ENCODE peak calls at places on chromosome 3, in six cellular contexts. One of them, this sample, is unnamed.

GRCh38 chr3:29889230-29889629 is 608.4 kb downstream of the RBMS3 start:
- DNase-seq in breast epithelium: no peak
- DNase-seq in transverse colon: no peak
- DNase-seq in vagina: no peak
- DNase-seq in spleen: no peak
- DNase-seq in SK-N-SH: no peak
- DNase-seq in this sample: no peak

GRCh38 chr3:105466072-105466471 is 99.4 kb downstream of the ALCAM start:
- DNase-seq in breast epithelium: no peak
- DNase-seq in transverse colon: no peak
- DNase-seq in vagina: no peak
- DNase-seq in spleen: no peak
- DNase-seq in SK-N-SH: no peak
- DNase-seq in this sample: no peak

GRCh38 chr3:23004971-23005370 is 198.2 kb upstream of the UBE2E2 start:
- DNase-seq in breast epithelium: no peak
- DNase-seq in transverse colon: no peak
- DNase-seq in vagina: no peak
- DNase-seq in spleen: no peak
- DNase-seq in SK-N-SH: no peak
- DNase-seq in this sample: no peak

GRCh38 chr3:51380601-51381332 is 4.3 kb upstream of the MANF start:
- DNase-seq in breast epithelium: no peak
- DNase-seq in transverse colon: no peak
- DNase-seq in vagina: no peak
- DNase-seq in spleen: no peak
- DNase-seq in SK-N-SH: no peak
- DNase-seq in this sample: no peak

GRCh38 chr3:143601738-143602480 is 246.4 kb downstream of the SLC9A9 start:
- DNase-seq in breast epithelium: peak; percentile 23
- DNase-seq in transverse colon: no peak
- DNase-seq in vagina: no peak
- DNase-seq in spleen: no peak
- DNase-seq in SK-N-SH: no peak
- DNase-seq in this sample: peak; percentile 77

GRCh38 chr3:72312339-72312738 is 527.4 kb upstream of the PROK2 start:
- DNase-seq in breast epithelium: no peak
- DNase-seq in transverse colon: no peak
- DNase-seq in vagina: no peak
- DNase-seq in spleen: no peak
- DNase-seq in SK-N-SH: no peak
- DNase-seq in this sample: no peak

GRCh38 chr3:99823723-99824711 is 6.4 kb downstream of the CMSS1 start:
- DNase-seq in breast epithelium: no peak
- DNase-seq in transverse colon: no peak
- DNase-seq in vagina: no peak
- DNase-seq in spleen: no peak
- DNase-seq in SK-N-SH: no peak
- DNase-seq in this sample: no peak

GRCh38 chr3:24832878-24833277 is 338.2 kb upstream of the THRB start:
- DNase-seq in breast epithelium: no peak
- DNase-seq in transverse colon: no peak
- DNase-seq in vagina: no peak
- DNase-seq in spleen: no peak
- DNase-seq in SK-N-SH: no peak
- DNase-seq in this sample: no peak

GRCh38 chr3:196174652-196175051 is 36.5 kb downstream of the ZDHHC19 start:
- DNase-seq in breast epithelium: no peak
- DNase-seq in transverse colon: no peak
- DNase-seq in vagina: no peak
- DNase-seq in spleen: peak; percentile 11
- DNase-seq in SK-N-SH: no peak
- DNase-seq in this sample: no peak

DNA sequence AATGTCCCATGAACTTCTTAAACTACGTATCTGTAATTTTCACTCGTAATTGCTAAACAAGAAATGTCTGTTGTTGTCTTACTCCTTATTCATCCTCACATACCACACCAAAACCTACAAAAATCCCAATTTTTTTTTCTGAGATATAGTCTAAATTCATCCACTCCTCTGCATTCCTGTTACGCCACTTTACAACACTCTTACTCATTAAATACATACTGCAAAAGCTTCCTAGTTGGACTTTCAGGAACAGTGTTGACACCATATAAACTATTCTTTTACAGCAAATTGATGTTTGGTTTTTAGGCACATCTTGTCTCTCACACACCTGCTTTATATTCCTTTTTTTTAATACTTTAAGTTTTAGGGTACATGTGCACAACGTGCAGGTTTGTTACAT is 934.9 kb upstream of the CADM2 start:
- DNase-seq in breast epithelium: no peak
- DNase-seq in transverse colon: no peak
- DNase-seq in vagina: no peak
- DNase-seq in spleen: no peak
- DNase-seq in SK-N-SH: no peak
- DNase-seq in this sample: no peak
- TF ChIP-seq POLR2AphosphoS5 in breast epithelium: no peak
- TF ChIP-seq POLR2AphosphoS5 in transverse colon: no peak
- TF ChIP-seq POLR2AphosphoS5 in vagina: no peak
- TF ChIP-seq POLR2AphosphoS5 in spleen: no peak
- TF ChIP-seq POLR2AphosphoS5 in SK-N-SH: no peak
- TF ChIP-seq POLR2AphosphoS5 in this sample: no peak

DNA sequence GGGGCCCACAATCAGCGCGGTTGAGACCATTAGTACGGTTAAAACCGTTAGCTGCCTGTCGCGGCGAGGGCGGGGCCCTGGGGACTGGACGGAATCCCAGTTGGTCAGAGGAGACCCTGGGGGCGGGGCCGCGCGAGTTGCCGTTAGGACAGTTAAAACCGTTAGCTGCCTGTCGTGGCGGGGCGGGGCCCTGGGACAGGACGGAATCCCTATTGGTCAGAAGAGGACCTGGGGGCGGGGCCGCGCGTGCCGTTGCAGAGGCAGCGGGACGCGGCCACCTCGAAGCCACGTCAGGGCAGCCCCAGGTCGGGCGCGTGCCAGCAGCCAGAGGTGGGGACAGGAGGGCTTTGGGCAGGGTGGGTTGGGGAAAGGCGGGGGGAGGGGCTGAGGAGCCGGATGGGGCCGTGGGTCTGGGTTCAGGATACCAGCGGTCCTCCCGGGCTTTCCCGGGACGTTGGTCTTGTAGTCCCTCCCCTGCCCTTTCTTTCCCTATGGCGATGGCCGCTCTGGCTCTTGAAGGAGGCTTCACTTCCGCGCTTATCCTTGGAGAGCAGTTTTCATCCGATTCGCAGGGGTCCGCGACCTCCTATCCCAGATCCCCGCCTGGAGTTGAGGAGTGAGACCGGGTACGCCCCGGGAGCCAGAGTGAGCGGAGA is 28.0 kb downstream of the KLHDC8B start:
- DNase-seq in breast epithelium: peak; percentile 77
- DNase-seq in transverse colon: peak; percentile 74
- DNase-seq in vagina: no peak
- DNase-seq in spleen: peak; percentile 85
- DNase-seq in SK-N-SH: peak; percentile 47
- DNase-seq in this sample: peak; percentile 98
- TF ChIP-seq POLR2AphosphoS5 in breast epithelium: no peak
- TF ChIP-seq POLR2AphosphoS5 in transverse colon: peak; percentile 17
- TF ChIP-seq POLR2AphosphoS5 in vagina: peak; percentile 11
- TF ChIP-seq POLR2AphosphoS5 in spleen: peak; percentile 88
- TF ChIP-seq POLR2AphosphoS5 in SK-N-SH: no peak
- TF ChIP-seq POLR2AphosphoS5 in this sample: peak; percentile 78

GRCh38 chr3:129384594-129385323 is 43.7 kb downstream of the EFCAB12 start:
- DNase-seq in breast epithelium: no peak
- DNase-seq in transverse colon: no peak
- DNase-seq in vagina: no peak
- DNase-seq in spleen: no peak
- DNase-seq in SK-N-SH: no peak
- DNase-seq in this sample: no peak
- TF ChIP-seq POLR2AphosphoS5 in breast epithelium: no peak
- TF ChIP-seq POLR2AphosphoS5 in transverse colon: no peak
- TF ChIP-seq POLR2AphosphoS5 in vagina: no peak
- TF ChIP-seq POLR2AphosphoS5 in spleen: no peak
- TF ChIP-seq POLR2AphosphoS5 in SK-N-SH: no peak
- TF ChIP-seq POLR2AphosphoS5 in this sample: no peak

DNA sequence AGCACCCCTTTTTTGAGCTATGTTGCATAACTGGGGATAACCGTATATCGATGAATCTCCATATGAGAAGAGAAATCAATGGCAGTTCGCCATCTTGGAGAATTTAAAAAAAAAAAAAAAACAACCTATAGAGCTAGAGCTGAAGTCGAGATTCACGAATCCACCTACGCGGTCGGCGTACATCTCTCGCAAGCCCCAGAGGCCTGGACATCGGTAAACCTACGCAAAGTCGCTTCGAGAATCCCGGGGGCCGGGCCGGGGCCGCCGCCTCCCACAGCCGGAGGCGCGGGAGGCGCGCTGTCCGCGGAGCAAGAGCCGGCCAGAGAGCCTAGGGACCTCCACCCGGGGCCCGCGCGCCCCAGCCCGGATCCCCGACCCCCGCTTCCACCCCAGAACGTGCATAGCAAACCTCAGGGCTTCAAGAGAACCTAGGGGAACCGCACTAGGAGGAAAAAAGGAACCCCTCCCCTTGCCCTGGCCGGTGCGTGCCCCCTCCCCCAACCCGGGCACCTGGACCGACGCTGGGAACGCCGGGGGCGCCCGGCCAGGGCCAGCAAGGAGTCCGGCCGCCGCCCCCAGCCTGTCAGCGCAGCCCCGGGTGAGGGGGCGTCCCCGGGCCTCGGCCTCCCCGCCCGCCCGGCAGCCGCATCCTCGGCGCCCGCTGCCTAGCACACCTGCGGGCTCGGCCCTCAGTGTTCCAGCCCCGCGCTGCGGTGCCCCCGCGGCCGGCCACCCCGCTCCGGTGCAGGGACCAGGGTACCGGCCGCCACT is 565 bp downstream of the PFN2 start:
- DNase-seq in breast epithelium: peak; percentile 56
- DNase-seq in transverse colon: peak; percentile 92
- DNase-seq in vagina: peak; percentile 91
- DNase-seq in spleen: peak; percentile 94
- DNase-seq in SK-N-SH: peak; percentile 71
- DNase-seq in this sample: peak; percentile 94
- TF ChIP-seq POLR2AphosphoS5 in breast epithelium: no peak
- TF ChIP-seq POLR2AphosphoS5 in transverse colon: no peak
- TF ChIP-seq POLR2AphosphoS5 in vagina: no peak
- TF ChIP-seq POLR2AphosphoS5 in spleen: peak; percentile 35
- TF ChIP-seq POLR2AphosphoS5 in SK-N-SH: no peak
- TF ChIP-seq POLR2AphosphoS5 in this sample: no peak

DNA sequence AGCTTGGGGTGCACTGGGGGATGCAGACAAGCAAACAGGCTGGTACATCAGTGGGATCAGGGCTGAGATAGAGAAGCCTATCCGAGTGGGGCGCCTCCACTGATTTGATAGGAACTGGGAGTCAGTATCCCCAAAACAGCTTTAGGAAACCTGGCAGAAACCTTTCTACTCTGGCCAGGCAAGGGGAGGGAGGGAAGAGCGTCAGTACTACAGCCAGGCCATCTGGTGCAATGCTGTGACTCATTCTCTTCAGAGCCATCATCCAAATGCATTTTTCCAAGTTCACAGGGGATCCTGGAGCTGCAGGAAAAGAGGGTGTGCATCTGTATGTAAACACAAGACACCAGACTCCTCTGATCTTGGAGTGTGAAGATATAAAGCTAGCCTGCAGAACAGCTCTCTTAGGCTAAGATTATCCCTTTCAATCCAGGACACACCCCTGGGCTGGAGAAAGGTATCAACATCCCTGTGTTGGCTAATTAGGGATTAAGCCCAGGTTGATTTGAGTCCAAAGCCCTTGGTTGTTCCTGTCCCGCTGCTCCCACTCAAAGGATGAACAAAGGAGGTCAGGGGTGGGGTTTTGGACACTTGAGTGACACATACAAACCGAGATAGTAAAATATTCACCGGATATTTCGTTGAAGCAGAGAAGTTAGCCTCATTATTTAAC is 9.3 kb downstream of the GALNT15 start:
- DNase-seq in breast epithelium: no peak
- DNase-seq in transverse colon: no peak
- DNase-seq in vagina: peak; percentile 90
- DNase-seq in spleen: no peak
- DNase-seq in SK-N-SH: no peak
- DNase-seq in this sample: no peak
- TF ChIP-seq POLR2AphosphoS5 in breast epithelium: peak; percentile 48
- TF ChIP-seq POLR2AphosphoS5 in transverse colon: peak; percentile 31
- TF ChIP-seq POLR2AphosphoS5 in vagina: peak; percentile 22
- TF ChIP-seq POLR2AphosphoS5 in spleen: no peak
- TF ChIP-seq POLR2AphosphoS5 in SK-N-SH: peak; percentile 21
- TF ChIP-seq POLR2AphosphoS5 in this sample: peak; percentile 13

GRCh38 chr3:37986479-37987314 is 3.9 kb upstream of the VILL start:
- DNase-seq in breast epithelium: no peak
- DNase-seq in transverse colon: peak; percentile 93
- DNase-seq in vagina: no peak
- DNase-seq in spleen: peak; percentile 61
- DNase-seq in SK-N-SH: no peak
- DNase-seq in this sample: peak; percentile 46
- TF ChIP-seq POLR2AphosphoS5 in breast epithelium: no peak
- TF ChIP-seq POLR2AphosphoS5 in transverse colon: peak; percentile 90
- TF ChIP-seq POLR2AphosphoS5 in vagina: no peak
- TF ChIP-seq POLR2AphosphoS5 in spleen: no peak
- TF ChIP-seq POLR2AphosphoS5 in SK-N-SH: no peak
- TF ChIP-seq POLR2AphosphoS5 in this sample: no peak

GRCh38 chr3:5195605-5196004 is 8.1 kb downstream of the EDEM1 start:
- DNase-seq in breast epithelium: peak; percentile 27
- DNase-seq in transverse colon: no peak
- DNase-seq in vagina: no peak
- DNase-seq in spleen: no peak
- DNase-seq in SK-N-SH: no peak
- DNase-seq in this sample: no peak

GRCh38 chr3:5194341-5194740 is 6.8 kb downstream of the EDEM1 start:
- DNase-seq in breast epithelium: no peak
- DNase-seq in transverse colon: no peak
- DNase-seq in vagina: no peak
- DNase-seq in spleen: no peak
- DNase-seq in SK-N-SH: no peak
- DNase-seq in this sample: no peak

GRCh38 chr3:5197022-5197421 is 9.5 kb downstream of the EDEM1 start:
- DNase-seq in breast epithelium: no peak
- DNase-seq in transverse colon: no peak
- DNase-seq in vagina: no peak
- DNase-seq in spleen: no peak
- DNase-seq in SK-N-SH: no peak
- DNase-seq in this sample: no peak

GRCh38 chr3:5192568-5193319 is 5.2 kb downstream of the EDEM1 start:
- DNase-seq in breast epithelium: no peak
- DNase-seq in transverse colon: no peak
- DNase-seq in vagina: no peak
- DNase-seq in spleen: no peak
- DNase-seq in SK-N-SH: no peak
- DNase-seq in this sample: no peak

GRCh38 chr3:5194801-5195509 is 7.4 kb downstream of the EDEM1 start:
- DNase-seq in breast epithelium: peak; percentile 30
- DNase-seq in transverse colon: no peak
- DNase-seq in vagina: no peak
- DNase-seq in spleen: no peak
- DNase-seq in SK-N-SH: no peak
- DNase-seq in this sample: peak; percentile 72
- TF ChIP-seq POLR2AphosphoS5 in breast epithelium: no peak
- TF ChIP-seq POLR2AphosphoS5 in transverse colon: peak; percentile 22
- TF ChIP-seq POLR2AphosphoS5 in vagina: peak; percentile 98
- TF ChIP-seq POLR2AphosphoS5 in spleen: no peak
- TF ChIP-seq POLR2AphosphoS5 in SK-N-SH: peak; percentile 20
- TF ChIP-seq POLR2AphosphoS5 in this sample: peak; percentile 69